ENCODE peak calls at places on chromosome 15, in four cellular contexts. E is mesendoderm, T is neural progenitor cell, A is epithelial cell of prostate. H is an unnamed sample.

GRCh38 chr15:74208901-74209559 is 6.4 kb upstream of the STRA6 start:
- DNase-seq in E (peak; percentile 72), T (peak; percentile 55), A (no peak), H (no peak)

GRCh38 chr15:51065781-51066180 is 28.9 kb downstream of the TNFAIP8L3 start:
- DNase-seq in E (no peak), T (no peak), A (no peak), H (no peak)

GRCh38 chr15:62059108-62059817 is 984 bp downstream of the VPS13C start:
- DNase-seq in E (no peak), T (no peak), A (no peak), H (no peak)

GRCh38 chr15:38202356-38202755 is 50.3 kb upstream of the SPRED1 start:
- DNase-seq in E (no peak), T (no peak), A (no peak), H (no peak)

GRCh38 chr15:69735126-69735525 is 282.5 kb downstream of the RPLP1 start:
- DNase-seq in E (peak; percentile 92), T (peak; percentile 24), A (no peak), H (peak; percentile 69)

GRCh38 chr15:79939399-79939798 is 31.6 kb downstream of the BCL2A1 start:
- DNase-seq in E (no peak), T (no peak), A (no peak), H (no peak)

GRCh38 chr15:59245583-59245982 is 38.9 kb downstream of the LDHAL6B start:
- DNase-seq in E (no peak), T (no peak), A (no peak), H (no peak)

GRCh38 chr15:55289011-55289572 is 521 bp downstream of the RAB27A start:
- DNase-seq in E (peak; percentile 66), T (peak; percentile 34), A (no peak), H (peak; percentile 60)

GRCh38 chr15:58889363-58889762 is 44.1 kb downstream of the SLTM start:
- DNase-seq in E (no peak), T (no peak), A (no peak), H (no peak)

GRCh38 chr15:94467034-94467433 is 235.7 kb downstream of the MCTP2 start:
- DNase-seq in E (no peak), T (no peak), A (no peak), H (no peak)

GRCh38 chr15:79924379-79924778 is 27.6 kb upstream of the MTHFS start:
- DNase-seq in E (no peak), T (peak; percentile 6), A (no peak), H (no peak)

GRCh38 chr15:77037475-77038209 is 33.3 kb downstream of the TSPAN3 start:
- DNase-seq in E (no peak), T (no peak), A (no peak), H (no peak)

GRCh38 chr15:40441736-40442531 is 1.2 kb downstream of the BAHD1 start:
- DNase-seq in E (no peak), T (peak; percentile 69), A (no peak), H (no peak)

GRCh38 chr15:59276225-59277178 is 69.9 kb downstream of the LDHAL6B start:
- DNase-seq in E (peak; percentile 21), T (no peak), A (peak; percentile 79), H (no peak)

GRCh38 chr15:95405447-95405846 is 925.1 kb upstream of the NR2F2 start:
- DNase-seq in E (no peak), T (no peak), A (no peak), H (no peak)

GRCh38 chr15:101064795-101065569 is 145.8 kb downstream of the LRRK1 start:
- DNase-seq in E (no peak), T (no peak), A (no peak), H (no peak)

GRCh38 chr15:70164910-70165791 is 67.4 kb upstream of the TLE3 start:
- DNase-seq in E (peak; percentile 65), T (peak; percentile 76), A (no peak), H (no peak)

GRCh38 chr15:44159492-44159891 is 35.6 kb downstream of the FRMD5 start:
- DNase-seq in E (no peak), T (peak; percentile 67), A (no peak), H (no peak)

GRCh38 chr15:39511000-39511914 is 69.6 kb upstream of the THBS1 start:
- DNase-seq in E (no peak), T (no peak), A (no peak), H (peak; percentile 79)

GRCh38 chr15:70327328-70328136 is 229.8 kb upstream of the TLE3 start:
- DNase-seq in E (peak; percentile 79), T (no peak), A (no peak), H (peak; percentile 40)

GRCh38 chr15:38464675-38465074 is 10.7 kb downstream of the FAM98B start:
- DNase-seq in E (no peak), T (no peak), A (no peak), H (no peak)

DNA sequence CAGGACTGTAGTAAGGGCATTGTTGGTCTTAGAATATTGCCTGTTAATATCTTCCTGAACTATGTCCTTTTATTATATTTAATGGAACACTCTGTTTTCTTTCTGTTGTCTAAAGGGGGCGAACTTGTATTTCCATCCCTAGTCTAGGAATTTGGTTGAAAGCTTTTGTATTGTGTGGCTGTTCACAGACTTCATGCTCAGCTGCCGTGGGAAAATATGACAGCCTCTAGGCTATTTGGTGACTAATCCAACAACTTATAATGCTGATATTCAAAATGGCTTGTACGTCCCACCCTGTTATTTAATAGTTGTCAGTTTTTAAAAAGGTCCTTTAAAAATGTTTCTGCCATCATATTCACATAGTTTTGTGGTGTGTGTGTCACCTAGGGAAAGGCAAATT is 202.6 kb downstream of the KLHL25 start:
- DNase-seq in E (no peak), T (no peak), A (no peak), H (no peak)
- H3K27ac ChIP-seq in E (no peak overlapping the region), T (no peak overlapping the region), A (peak overlapping the region; percentile 24), H (peak overlapping the region; percentile 28)

DNA sequence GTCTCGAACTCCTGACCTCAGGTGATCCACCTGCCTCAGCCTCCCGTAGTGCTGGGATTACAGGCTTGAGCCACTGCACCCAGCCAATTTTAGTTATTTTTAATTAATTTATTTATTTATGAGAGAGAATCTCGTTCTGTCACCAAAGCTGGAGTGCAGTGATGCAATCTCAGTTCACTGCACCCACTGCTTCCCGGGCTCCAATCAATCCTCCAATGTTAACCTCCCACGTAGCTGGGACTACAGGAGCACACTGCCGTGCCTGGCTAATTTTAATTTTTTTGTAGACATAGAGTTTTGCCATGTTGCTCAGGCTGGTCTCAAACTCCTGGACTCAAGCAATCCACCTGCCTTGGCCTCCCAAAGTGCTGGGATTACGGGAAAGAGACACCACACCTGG is 137.9 kb downstream of the TCF12 start:
- DNase-seq in E (no peak), T (no peak), A (no peak), H (no peak)
- H3K27ac ChIP-seq in E (no peak overlapping the region), T (no peak overlapping the region), A (no peak overlapping the region), H (no peak overlapping the region)

GRCh38 chr15:41894791-41895463 is 1.1 kb upstream of the SPTBN5 start:
- DNase-seq in E (peak; percentile 49), T (no peak), A (peak; percentile 33), H (peak; percentile 84)
- H3K27ac ChIP-seq in E (no peak overlapping the region), T (no peak overlapping the region), A (peak overlapping the region; percentile 77), H (peak overlapping the region; percentile 82)

GRCh38 chr15:99507016-99507731 is 58.6 kb upstream of the MEF2A start:
- DNase-seq in E (no peak), T (no peak), A (no peak), H (peak; percentile 67)

GRCh38 chr15:99509686-99510461 is 55.9 kb upstream of the MEF2A start:
- DNase-seq in E (no peak), T (no peak), A (no peak), H (no peak)

GRCh38 chr15:99506399-99506798 is 59.4 kb upstream of the MEF2A start:
- DNase-seq in E (no peak), T (no peak), A (no peak), H (no peak)

GRCh38 chr15:99508807-99509311 is 56.9 kb upstream of the MEF2A start:
- DNase-seq in E (no peak), T (no peak), A (no peak), H (no peak)

GRCh38 chr15:99507732-99508571 is 57.8 kb upstream of the MEF2A start:
- DNase-seq in E (no peak), T (no peak), A (no peak), H (peak; percentile 85)
- H3K27ac ChIP-seq in E (no peak overlapping the region), T (no peak overlapping the region), A (no peak overlapping the region), H (peak overlapping the region; percentile 90)